ENCODE peak calls at places on chromosomes 6 and 20, in four cellular contexts. One of them, this sample, is unnamed. For H3K4me1, the result is how much of the 10 kb centered on the place peaks cover.

GRCh38 chr6:157822221-157823000 is 635 bp upstream of the SNX9 start:
- DNase-seq in H9: peak
- DNase-seq in CD8-positive, alpha-beta memory T cell: no peak
- DNase-seq in tibial nerve: no peak
- DNase-seq in this sample: no peak

GRCh38 chr6:127737009-127737486 is 160.1 kb downstream of the C6orf58 start:
- DNase-seq in H9: no peak
- DNase-seq in CD8-positive, alpha-beta memory T cell: no peak
- DNase-seq in tibial nerve: no peak
- DNase-seq in this sample: peak

GRCh38 chr6:146190581-146190980 is 161.7 kb downstream of the GRM1 start:
- DNase-seq in H9: no peak
- DNase-seq in CD8-positive, alpha-beta memory T cell: no peak
- DNase-seq in tibial nerve: no peak
- DNase-seq in this sample: no peak

GRCh38 chr6:76633259-76633658 is 560.8 kb upstream of the IMPG1 start:
- DNase-seq in H9: peak
- DNase-seq in CD8-positive, alpha-beta memory T cell: no peak
- DNase-seq in tibial nerve: no peak
- DNase-seq in this sample: no peak

GRCh38 chr6:115773741-115774140 is 286.9 kb downstream of the FRK start:
- DNase-seq in H9: no peak
- DNase-seq in CD8-positive, alpha-beta memory T cell: no peak
- DNase-seq in tibial nerve: no peak
- DNase-seq in this sample: no peak

GRCh38 chr6:155381856-155382690 is 67.8 kb upstream of the TFB1M start:
- DNase-seq in H9: no peak
- DNase-seq in CD8-positive, alpha-beta memory T cell: no peak
- DNase-seq in tibial nerve: no peak
- DNase-seq in this sample: no peak

GRCh38 chr20:32333988-32334885 is 23.9 kb upstream of the ASXL1 start:
- DNase-seq in H9: no peak
- DNase-seq in CD8-positive, alpha-beta memory T cell: peak
- DNase-seq in tibial nerve: no peak
- DNase-seq in this sample: peak

GRCh38 chr6:70112686-70113570 is 190.0 kb downstream of the COL9A1 start:
- DNase-seq in H9: no peak
- DNase-seq in CD8-positive, alpha-beta memory T cell: no peak
- DNase-seq in tibial nerve: no peak
- DNase-seq in this sample: no peak

GRCh38 chr6:118419448-118420394 is 128.4 kb upstream of the PLN start:
- DNase-seq in H9: no peak
- DNase-seq in CD8-positive, alpha-beta memory T cell: no peak
- DNase-seq in tibial nerve: no peak
- DNase-seq in this sample: no peak

GRCh38 chr6:143160439-143161220 is 99.9 kb downstream of the AIG1 start:
- DNase-seq in H9: no peak
- DNase-seq in CD8-positive, alpha-beta memory T cell: no peak
- DNase-seq in tibial nerve: no peak
- DNase-seq in this sample: no peak

GRCh38 chr20:1062334-1063015 is 55.9 kb upstream of the PSMF1 start:
- DNase-seq in H9: no peak
- DNase-seq in CD8-positive, alpha-beta memory T cell: no peak
- DNase-seq in tibial nerve: no peak
- DNase-seq in this sample: peak

GRCh38 chr6:169577974-169578373 is 123.9 kb downstream of the WDR27 start:
- DNase-seq in H9: no peak
- DNase-seq in CD8-positive, alpha-beta memory T cell: no peak
- DNase-seq in tibial nerve: no peak
- DNase-seq in this sample: no peak

GRCh38 chr6:8054276-8054675 is 9.9 kb downstream of the BLOC1S5 start:
- DNase-seq in H9: no peak
- DNase-seq in CD8-positive, alpha-beta memory T cell: no peak
- DNase-seq in tibial nerve: no peak
- DNase-seq in this sample: no peak

GRCh38 chr6:3665608-3666007 is 85.9 kb downstream of the PXDC1 start:
- DNase-seq in H9: no peak
- DNase-seq in CD8-positive, alpha-beta memory T cell: no peak
- DNase-seq in tibial nerve: no peak
- DNase-seq in this sample: no peak

GRCh38 chr20:16761305-16761829 is 13.2 kb downstream of the OTOR start:
- DNase-seq in H9: peak
- DNase-seq in CD8-positive, alpha-beta memory T cell: peak
- DNase-seq in tibial nerve: no peak
- DNase-seq in this sample: peak

GRCh38 chr6:38150681-38151296 is 331.3 kb downstream of the ZFAND3 start:
- DNase-seq in H9: no peak
- DNase-seq in CD8-positive, alpha-beta memory T cell: no peak
- DNase-seq in tibial nerve: no peak
- DNase-seq in this sample: no peak

GRCh38 chr6:55250400-55250799 is 76.1 kb downstream of the HCRTR2 start:
- DNase-seq in H9: peak
- DNase-seq in CD8-positive, alpha-beta memory T cell: no peak
- DNase-seq in tibial nerve: no peak
- DNase-seq in this sample: no peak

GRCh38 chr20:35091808-35092523 is 641 bp downstream of the TRPC4AP start:
- DNase-seq in H9: no peak
- DNase-seq in CD8-positive, alpha-beta memory T cell: no peak
- DNase-seq in tibial nerve: no peak
- DNase-seq in this sample: peak

GRCh38 chr6:155171109-155171746 is 92.6 kb upstream of the CLDN20 start:
- DNase-seq in H9: no peak
- DNase-seq in CD8-positive, alpha-beta memory T cell: peak
- DNase-seq in tibial nerve: no peak
- DNase-seq in this sample: peak

GRCh38 chr6:137277971-137278602 is 58.9 kb upstream of the IFNGR1 start:
- DNase-seq in H9: peak
- DNase-seq in CD8-positive, alpha-beta memory T cell: no peak
- DNase-seq in tibial nerve: no peak
- DNase-seq in this sample: no peak

DNA sequence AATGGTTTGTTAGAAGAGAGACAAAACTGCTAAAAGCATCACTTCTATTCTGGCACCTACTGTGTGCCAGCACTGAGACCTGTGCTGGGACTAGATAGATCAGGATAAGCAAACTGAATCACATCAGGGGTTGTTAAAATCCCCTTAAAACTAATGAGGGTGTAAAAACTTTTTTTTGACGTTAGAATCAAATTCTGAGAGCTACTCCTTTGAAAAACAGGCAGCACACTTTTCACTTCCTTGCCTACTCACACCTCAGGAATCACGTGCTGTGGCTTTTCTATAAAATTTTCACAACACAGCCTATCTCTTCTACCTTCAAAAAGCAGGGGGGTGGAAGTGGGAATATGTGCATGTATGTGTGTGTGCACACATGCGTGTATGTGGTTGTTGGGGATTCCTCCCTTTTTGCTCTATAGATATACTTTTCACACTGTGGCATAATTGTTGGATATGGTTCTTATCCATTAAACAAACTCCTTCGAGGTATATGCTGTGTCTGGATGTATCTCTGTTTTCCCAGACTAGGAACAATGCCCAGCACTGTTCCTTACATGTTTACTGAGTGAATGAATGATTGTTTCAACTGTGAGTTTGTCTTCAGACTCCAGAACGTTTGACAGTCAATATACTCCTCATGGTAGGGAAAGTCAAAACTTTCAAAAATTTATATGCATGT is 105.4 kb downstream of the FYN start:
- DNase-seq in H9: no peak
- DNase-seq in CD8-positive, alpha-beta memory T cell: no peak
- DNase-seq in tibial nerve: no peak
- DNase-seq in this sample: no peak
- H3K4me1 ChIP-seq in H9: under half
- H3K4me1 ChIP-seq in CD8-positive, alpha-beta memory T cell: half or more
- H3K4me1 ChIP-seq in tibial nerve: under half
- H3K4me1 ChIP-seq in this sample: under half

GRCh38 chr6:133131621-133132020 is 109.5 kb upstream of the EYA4 start:
- DNase-seq in H9: no peak
- DNase-seq in CD8-positive, alpha-beta memory T cell: no peak
- DNase-seq in tibial nerve: no peak
- DNase-seq in this sample: no peak

GRCh38 chr6:133130863-133131262 is 110.3 kb upstream of the EYA4 start:
- DNase-seq in H9: no peak
- DNase-seq in CD8-positive, alpha-beta memory T cell: no peak
- DNase-seq in tibial nerve: no peak
- DNase-seq in this sample: no peak

GRCh38 chr6:133132092-133132491 is 109.1 kb upstream of the EYA4 start:
- DNase-seq in H9: no peak
- DNase-seq in CD8-positive, alpha-beta memory T cell: no peak
- DNase-seq in tibial nerve: no peak
- DNase-seq in this sample: no peak

GRCh38 chr6:133129556-133129955 is 111.6 kb upstream of the EYA4 start:
- DNase-seq in H9: no peak
- DNase-seq in CD8-positive, alpha-beta memory T cell: no peak
- DNase-seq in tibial nerve: no peak
- DNase-seq in this sample: no peak

GRCh38 chr6:133128191-133128590 is 113.0 kb upstream of the EYA4 start:
- DNase-seq in H9: no peak
- DNase-seq in CD8-positive, alpha-beta memory T cell: no peak
- DNase-seq in tibial nerve: no peak
- DNase-seq in this sample: no peak
- H3K4me1 ChIP-seq in H9: under half
- H3K4me1 ChIP-seq in CD8-positive, alpha-beta memory T cell: under half
- H3K4me1 ChIP-seq in tibial nerve: under half
- H3K4me1 ChIP-seq in this sample: under half

DNA sequence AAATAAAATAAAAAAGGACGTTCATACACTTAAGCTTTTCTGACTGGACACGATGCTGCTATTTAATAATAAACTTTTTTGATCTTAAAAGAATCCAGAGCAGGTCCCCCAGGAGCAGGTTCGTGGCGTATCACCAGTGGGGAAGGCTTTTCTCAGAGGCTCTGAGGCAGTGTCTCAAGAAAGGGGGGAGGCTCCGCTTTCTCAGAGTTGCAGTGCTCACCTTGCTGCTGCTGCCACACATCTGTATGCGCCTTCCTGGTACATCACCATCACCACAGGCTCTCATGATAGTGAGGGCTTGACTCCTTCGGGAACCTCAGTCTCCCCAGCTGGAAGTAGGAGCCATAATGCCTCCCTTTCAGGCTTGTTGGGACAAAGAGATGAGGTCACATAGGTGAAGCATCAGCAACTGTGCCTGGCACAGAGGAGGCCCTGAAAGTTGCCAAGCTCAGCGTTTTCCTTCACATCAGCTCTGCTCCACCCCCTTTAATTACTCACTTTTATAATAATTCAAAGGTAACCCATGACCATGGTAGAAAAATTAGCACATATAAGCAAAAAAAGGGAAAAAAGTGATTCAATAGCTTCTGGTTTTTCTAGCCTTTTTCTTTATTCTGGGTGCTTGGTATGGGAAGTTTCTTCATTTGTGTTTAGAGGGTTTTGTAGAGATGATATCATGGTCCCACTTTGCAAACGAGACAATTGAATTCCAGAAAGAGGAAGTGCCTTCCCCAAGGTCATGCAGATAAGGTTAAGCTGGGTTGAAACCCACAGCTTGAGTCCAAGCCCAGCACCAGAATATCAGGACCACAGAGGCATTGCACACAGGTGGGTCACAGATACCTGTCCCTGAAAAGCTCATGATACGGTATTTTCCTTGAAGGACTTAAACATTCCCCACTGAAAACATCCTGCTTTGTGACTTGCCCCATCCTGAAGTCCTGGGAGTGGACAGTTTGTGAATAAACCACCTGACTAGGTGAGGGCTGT is 24.5 kb downstream of the SRSF3 start:
- DNase-seq in H9: no peak
- DNase-seq in CD8-positive, alpha-beta memory T cell: no peak
- DNase-seq in tibial nerve: no peak
- DNase-seq in this sample: peak
- H3K4me1 ChIP-seq in H9: under half
- H3K4me1 ChIP-seq in CD8-positive, alpha-beta memory T cell: under half
- H3K4me1 ChIP-seq in tibial nerve: under half
- H3K4me1 ChIP-seq in this sample: under half

GRCh38 chr6:139289233-139289632 is 2.6 kb downstream of the TXLNB start:
- DNase-seq in H9: no peak
- DNase-seq in CD8-positive, alpha-beta memory T cell: no peak
- DNase-seq in tibial nerve: no peak
- DNase-seq in this sample: no peak
- H3K4me1 ChIP-seq in H9: under half
- H3K4me1 ChIP-seq in CD8-positive, alpha-beta memory T cell: under half
- H3K4me1 ChIP-seq in tibial nerve: under half
- H3K4me1 ChIP-seq in this sample: under half